ENCODE peak calls at places on chromosomes 11 and 22, in eight cellular contexts. H is A549, O is K562, U is H1, V is body of pancreas, I is tibial nerve, G is IMR-90, K is GM12878. B is an unnamed sample.

GRCh38 chr11:97622795-97623194 is 1233.0 kb downstream of the JRKL start:
- DNase-seq in H (no peak), O (no peak), U (no peak), V (no peak), I (no peak), G (no peak), K (no peak), B (no peak)

GRCh38 chr11:60777572-60777971 is 7.6 kb upstream of the MS4A10 start:
- DNase-seq in H (peak), O (no peak), U (no peak), V (peak), I (no peak), G (peak), K (no peak), B (no peak)

GRCh38 chr11:1219446-1219835 is 3.4 kb upstream of the MUC5B start:
- DNase-seq in H (no peak), O (no peak), U (no peak), V (peak), I (no peak), G (no peak), K (no peak), B (no peak)

GRCh38 chr11:119168471-119169271 is at the start of gene NLRX1:
- DNase-seq in H (peak), O (peak), U (peak), V (peak), I (peak), G (peak), K (peak), B (peak)

GRCh38 chr11:110184974-110185597 is 91.9 kb downstream of the ZC3H12C start:
- DNase-seq in H (no peak), O (no peak), U (no peak), V (peak), I (no peak), G (peak), K (no peak), B (no peak)

GRCh38 chr11:119585038-119585666 is 143.8 kb downstream of the NECTIN1 start:
- DNase-seq in H (no peak), O (no peak), U (peak), V (peak), I (no peak), G (no peak), K (no peak), B (no peak)

GRCh38 chr11:68441466-68442230 is 18.9 kb upstream of the PPP6R3 start:
- DNase-seq in H (no peak), O (no peak), U (no peak), V (no peak), I (no peak), G (peak), K (no peak), B (no peak)

GRCh38 chr11:11251394-11251970 is 101.6 kb downstream of the CSNK2A3 start:
- DNase-seq in H (no peak), O (no peak), U (no peak), V (no peak), I (no peak), G (no peak), K (peak), B (no peak)

GRCh38 chr22:27798526-27799333 is 2.8 kb downstream of the MN1 start:
- DNase-seq in H (no peak), O (no peak), U (no peak), V (no peak), I (no peak), G (no peak), K (no peak), B (no peak)

GRCh38 chr11:130588471-130588870 is 140.0 kb downstream of the ADAMTS15 start:
- DNase-seq in H (no peak), O (no peak), U (no peak), V (no peak), I (no peak), G (no peak), K (no peak), B (no peak)

GRCh38 chr22:27554106-27554814 is 247.3 kb downstream of the MN1 start:
- DNase-seq in H (no peak), O (no peak), U (no peak), V (no peak), I (no peak), G (peak), K (no peak), B (no peak)

GRCh38 chr11:99814738-99815137 is 794.0 kb downstream of the CNTN5 start:
- DNase-seq in H (no peak), O (no peak), U (no peak), V (no peak), I (no peak), G (no peak), K (no peak), B (no peak)

GRCh38 chr11:2808850-2809847 is 76.4 kb downstream of the CDKN1C start:
- DNase-seq in H (no peak), O (no peak), U (no peak), V (no peak), I (peak), G (no peak), K (no peak), B (no peak)

GRCh38 chr11:125872138-125872491 is 15.4 kb upstream of the HYLS1 start:
- DNase-seq in H (no peak), O (no peak), U (no peak), V (no peak), I (no peak), G (no peak), K (no peak), B (no peak)

GRCh38 chr22:26428515-26429457 is at the start of gene ASPHD2:
- DNase-seq in H (peak), O (peak), U (peak), V (peak), I (no peak), G (peak), K (peak), B (peak)

GRCh38 chr22:25650834-25651233 is 86.4 kb downstream of the GRK3 start:
- DNase-seq in H (no peak), O (no peak), U (no peak), V (no peak), I (no peak), G (no peak), K (peak), B (no peak)

GRCh38 chr22:43158778-43159483 is 7.6 kb downstream of the TSPO start:
- DNase-seq in H (no peak), O (no peak), U (no peak), V (no peak), I (no peak), G (no peak), K (no peak), B (no peak)

GRCh38 chr22:17106785-17107546 is 14.2 kb downstream of the TMEM121B start:
- DNase-seq in H (no peak), O (no peak), U (no peak), V (no peak), I (no peak), G (no peak), K (no peak), B (no peak)

GRCh38 chr11:118530683-118531596 is at the start of gene TMEM25:
- DNase-seq in H (no peak), O (peak), U (peak), V (peak), I (no peak), G (peak), K (no peak), B (peak)

GRCh38 chr11:100991541-100991940 is 138.1 kb downstream of the PGR start:
- DNase-seq in H (no peak), O (no peak), U (no peak), V (no peak), I (no peak), G (peak), K (no peak), B (no peak)

GRCh38 chr11:14041565-14041964 is 79.0 kb downstream of the SPON1 start:
- DNase-seq in H (no peak), O (no peak), U (no peak), V (no peak), I (no peak), G (no peak), K (no peak), B (no peak)

GRCh38 chr11:74696932-74697687 is 34.1 kb downstream of the CHRDL2 start:
- DNase-seq in H (peak), O (peak), U (no peak), V (peak), I (peak), G (peak), K (no peak), B (no peak)

GRCh38 chr11:38788591-38788990 is 2190.6 kb upstream of the RAG2 start:
- DNase-seq in H (no peak), O (no peak), U (no peak), V (no peak), I (no peak), G (no peak), K (no peak), B (no peak)

GRCh38 chr11:10050561-10050960 is 243.5 kb downstream of the SBF2 start:
- DNase-seq in H (no peak), O (no peak), U (no peak), V (no peak), I (no peak), G (peak), K (no peak), B (no peak)

GRCh38 chr11:102705626-102706025 is at the start of gene MMP27:
- DNase-seq in H (no peak), O (no peak), U (no peak), V (no peak), I (no peak), G (no peak), K (no peak), B (no peak)

GRCh38 chr22:38051261-38051660 is 5.9 kb upstream of the PICK1 start:
- DNase-seq in H (no peak), O (no peak), U (no peak), V (no peak), I (no peak), G (no peak), K (no peak), B (no peak)

GRCh38 chr11:96191752-96192151 is 151.2 kb downstream of the MAML2 start:
- DNase-seq in H (no peak), O (no peak), U (no peak), V (no peak), I (no peak), G (peak), K (no peak), B (no peak)

GRCh38 chr11:35412285-35412684 is 7.1 kb downstream of the SLC1A2 start:
- DNase-seq in H (peak), O (peak), U (no peak), V (no peak), I (no peak), G (peak), K (no peak), B (no peak)

GRCh38 chr22:22527312-22527711 is 7.2 kb upstream of the ZNF280A start:
- DNase-seq in H (no peak), O (no peak), U (no peak), V (no peak), I (no peak), G (no peak), K (no peak), B (no peak)

GRCh38 chr11:68127791-68128681 is 6.8 kb upstream of the CHKA start:
- DNase-seq in H (no peak), O (peak), U (peak), V (peak), I (no peak), G (peak), K (no peak), B (peak)

GRCh38 chr22:27405672-27406388 is 395.7 kb downstream of the MN1 start:
- DNase-seq in H (peak), O (peak), U (peak), V (peak), I (peak), G (peak), K (no peak), B (peak)

GRCh38 chr11:19474954-19475811 is 234.4 kb upstream of the E2F8 start:
- DNase-seq in H (no peak), O (no peak), U (no peak), V (no peak), I (no peak), G (no peak), K (peak), B (no peak)

GRCh38 chr11:69339916-69340565 is 46.1 kb downstream of the MYEOV start:
- DNase-seq in H (no peak), O (no peak), U (no peak), V (no peak), I (no peak), G (no peak), K (no peak), B (no peak)

GRCh38 chr11:130037058-130037457 is 32.6 kb upstream of the APLP2 start:
- DNase-seq in H (no peak), O (no peak), U (no peak), V (no peak), I (no peak), G (peak), K (no peak), B (no peak)

GRCh38 chr11:12356944-12357655 is 20.3 kb upstream of the PARVA start:
- DNase-seq in H (no peak), O (no peak), U (no peak), V (no peak), I (no peak), G (no peak), K (no peak), B (no peak)
- TF ChIP-seq POLR2A in H (no peak), O (no peak), U (no peak), V (no peak), I (no peak), G (no peak), K (no peak), B (no peak)

DNA sequence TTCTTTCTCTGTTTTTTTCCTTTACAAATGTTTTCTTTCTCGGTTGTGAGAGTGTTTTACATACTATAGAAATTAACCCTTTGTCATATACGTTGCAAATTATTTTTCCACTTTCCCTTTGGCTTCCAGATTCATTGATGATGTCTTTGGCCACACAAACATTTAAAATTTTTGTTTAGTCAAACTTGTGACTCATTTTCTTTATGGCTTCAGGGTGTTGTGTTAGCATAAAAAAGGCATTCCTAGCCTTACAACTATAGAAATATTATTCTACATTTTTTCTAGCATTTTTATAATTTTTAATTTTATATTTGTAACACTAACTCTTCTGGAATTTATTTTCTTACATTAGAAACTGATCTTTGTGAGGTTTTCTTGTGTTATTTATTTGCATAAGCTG is 12.1 kb downstream of the GRIA4 start:
- DNase-seq in H (no peak), O (no peak), U (no peak), V (no peak), I (no peak), G (no peak), K (no peak), B (no peak)
- TF ChIP-seq POLR2A in H (no peak), O (no peak), U (no peak), V (no peak), I (no peak), G (no peak), K (no peak), B (no peak)

GRCh38 chr11:61917357-61918109 is at the start of gene RAB3IL1:
- DNase-seq in H (peak), O (peak), U (peak), V (peak), I (peak), G (no peak), K (no peak), B (peak)
- TF ChIP-seq POLR2A in H (no peak), O (peak), U (no peak), V (no peak), I (peak), G (no peak), K (no peak), B (peak)

GRCh38 chr22:44495629-44496028 is 2.4 kb downstream of the RTL6 start:
- DNase-seq in H (no peak), O (no peak), U (no peak), V (no peak), I (no peak), G (no peak), K (no peak), B (no peak)

GRCh38 chr22:44496844-44497217 is 1.2 kb downstream of the RTL6 start:
- DNase-seq in H (no peak), O (no peak), U (no peak), V (no peak), I (no peak), G (no peak), K (no peak), B (no peak)

GRCh38 chr22:44496305-44496704 is 1.7 kb downstream of the RTL6 start:
- DNase-seq in H (no peak), O (no peak), U (no peak), V (no peak), I (no peak), G (no peak), K (no peak), B (no peak)

GRCh38 chr22:44497218-44497903 is 672 bp downstream of the RTL6 start:
- DNase-seq in H (no peak), O (no peak), U (peak), V (peak), I (no peak), G (peak), K (no peak), B (no peak)

GRCh38 chr22:44497904-44498242 is at the start of gene RTL6:
- DNase-seq in H (no peak), O (no peak), U (no peak), V (no peak), I (no peak), G (peak), K (no peak), B (no peak)
- TF ChIP-seq POLR2A in H (peak), O (no peak), U (no peak), V (no peak), I (no peak), G (peak), K (peak), B (no peak)

DNA sequence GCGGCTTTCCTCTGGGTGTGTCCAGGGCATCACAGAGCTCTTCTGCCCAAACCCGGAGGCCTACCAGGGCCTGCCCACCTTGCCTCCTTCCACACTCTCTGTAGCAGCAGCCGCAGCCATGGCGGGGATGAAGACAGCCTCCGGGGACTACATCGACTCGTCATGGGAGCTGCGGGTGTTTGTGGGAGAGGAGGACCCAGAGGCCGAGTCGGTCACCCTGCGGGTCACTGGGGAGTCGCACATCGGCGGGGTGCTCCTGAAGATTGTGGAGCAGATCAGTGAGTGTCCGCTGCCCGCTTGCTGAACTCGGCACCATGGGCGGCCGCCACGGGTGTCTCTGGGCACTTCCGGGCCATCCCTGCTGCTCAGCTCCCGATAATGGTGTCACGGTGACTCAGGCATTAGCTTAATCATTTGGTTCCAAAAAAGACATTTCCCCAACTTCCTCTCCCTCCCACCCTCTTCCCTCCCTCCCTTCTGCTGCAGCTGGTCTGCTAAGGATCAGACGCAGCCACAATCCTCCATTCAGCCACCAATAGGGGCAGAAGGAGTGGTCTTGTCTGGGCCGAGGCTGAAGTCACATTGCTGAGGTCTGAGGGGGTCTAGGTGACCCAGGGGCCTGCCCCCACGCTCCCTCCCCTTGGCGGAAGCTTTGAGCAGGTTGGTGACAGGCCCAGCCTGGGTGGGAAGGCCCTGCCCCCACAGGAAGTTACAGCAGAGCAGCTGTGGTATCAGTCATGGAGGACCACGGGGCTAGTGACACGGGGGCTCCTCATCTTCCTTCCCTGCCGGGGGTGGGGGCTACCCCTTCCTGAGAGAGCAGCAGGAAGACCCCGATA is 945 bp downstream of the FERMT3 start:
- DNase-seq in H (no peak), O (peak), U (no peak), V (no peak), I (no peak), G (peak), K (peak), B (peak)
- TF ChIP-seq POLR2A in H (no peak), O (peak), U (no peak), V (no peak), I (no peak), G (no peak), K (peak), B (peak)